ENCODE peak calls at places on chromosomes 7 and 10, in six cellular contexts. T, X, M, O, A and Q are unnamed samples. For H3K4me1, the result is how much of the 10 kb centered on the place peaks cover.

GRCh38 chr10:88952647-88953111 is at the start of gene ACTA2:
- DNase-seq in T (peak), X (peak), M (no peak), O (no peak), A (peak), Q (peak)

GRCh38 chr10:102121739-102122372 is 1.7 kb upstream of the LDB1 start:
- DNase-seq in T (peak), X (no peak), M (no peak), O (no peak), A (peak), Q (no peak)

GRCh38 chr10:106711313-106711906 is 453.1 kb downstream of the SORCS1 start:
- DNase-seq in T (peak), X (no peak), M (peak), O (peak), A (no peak), Q (peak)

GRCh38 chr10:51615764-51616298 is 83.6 kb downstream of the CSTF2T start:
- DNase-seq in T (no peak), X (no peak), M (no peak), O (no peak), A (no peak), Q (no peak)

GRCh38 chr10:73590881-73591577 is at the start of gene USP54:
- DNase-seq in T (no peak), X (no peak), M (peak), O (peak), A (no peak), Q (no peak)

GRCh38 chr10:30028452-30029045 is 30.8 kb downstream of the JCAD start:
- DNase-seq in T (no peak), X (no peak), M (no peak), O (no peak), A (no peak), Q (no peak)

GRCh38 chr7:119415682-119416081 is 857.3 kb upstream of the KCND2 start:
- DNase-seq in T (no peak), X (no peak), M (no peak), O (no peak), A (no peak), Q (no peak)

GRCh38 chr10:47362199-47362598 is 14.0 kb downstream of the RBP3 start:
- DNase-seq in T (no peak), X (no peak), M (no peak), O (no peak), A (no peak), Q (no peak)

GRCh38 chr10:10892290-10892875 is 125.3 kb upstream of the CELF2 start:
- DNase-seq in T (no peak), X (no peak), M (no peak), O (no peak), A (no peak), Q (no peak)

DNA sequence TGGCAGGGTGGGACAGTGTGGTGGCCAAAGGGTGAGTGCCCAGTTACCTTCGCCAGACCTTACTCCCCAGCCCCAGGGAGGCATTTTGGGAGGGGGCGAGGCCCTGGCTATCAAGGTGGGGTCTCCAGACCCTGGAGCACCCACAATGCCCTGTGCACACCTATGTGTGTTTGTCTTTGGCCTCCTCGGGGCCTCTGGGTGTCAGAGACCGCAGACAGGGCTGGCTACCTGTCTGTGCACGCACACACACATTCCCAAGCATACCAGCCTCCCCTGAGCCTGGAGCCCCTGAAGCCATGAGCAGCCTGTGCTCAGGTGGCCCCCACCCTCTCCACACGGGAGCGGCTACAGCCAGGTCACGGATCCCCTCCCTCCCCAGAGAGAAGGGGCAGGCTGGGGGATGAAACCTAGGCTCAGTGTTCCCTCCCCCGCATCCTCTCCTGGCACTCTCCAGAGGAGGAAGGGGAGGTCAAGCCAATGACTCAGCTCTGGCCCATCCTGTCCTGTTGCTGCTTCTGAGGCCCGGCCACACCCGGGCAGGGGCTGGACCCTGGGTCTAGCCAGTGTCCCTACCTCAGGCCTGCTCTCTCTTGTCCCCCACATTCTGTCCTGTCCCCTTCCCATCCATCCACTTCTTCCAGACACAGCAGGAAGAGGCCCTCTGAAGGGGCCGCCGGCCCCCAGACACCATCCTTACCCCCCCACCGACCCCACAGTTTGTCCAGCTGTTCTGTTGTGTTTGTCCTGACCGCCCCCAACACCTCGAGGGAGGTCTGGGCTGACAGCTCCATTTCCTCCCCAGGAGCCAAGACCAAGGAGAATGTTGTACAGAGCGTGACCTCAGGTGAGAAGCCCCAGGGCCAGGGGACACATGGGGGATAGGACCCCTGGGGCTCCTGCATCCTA is 685 bp downstream of the SNCG start:
- DNase-seq in T (no peak), X (no peak), M (no peak), O (peak), A (peak), Q (no peak)
- TF ChIP-seq POLR2A in T (no peak), X (no peak), M (no peak), O (no peak), A (no peak), Q (no peak)

GRCh38 chr7:102028206-102028826 is 210.9 kb downstream of the CUX1 start:
- DNase-seq in T (no peak), X (no peak), M (no peak), O (no peak), A (no peak), Q (no peak)

GRCh38 chr7:102024005-102024768 is 206.8 kb downstream of the CUX1 start:
- DNase-seq in T (no peak), X (no peak), M (no peak), O (peak), A (no peak), Q (no peak)

GRCh38 chr7:102021841-102022618 is 204.6 kb downstream of the CUX1 start:
- DNase-seq in T (no peak), X (no peak), M (no peak), O (no peak), A (no peak), Q (no peak)

GRCh38 chr7:102029616-102030015 is 212.2 kb downstream of the CUX1 start:
- DNase-seq in T (no peak), X (no peak), M (no peak), O (no peak), A (no peak), Q (no peak)

DNA sequence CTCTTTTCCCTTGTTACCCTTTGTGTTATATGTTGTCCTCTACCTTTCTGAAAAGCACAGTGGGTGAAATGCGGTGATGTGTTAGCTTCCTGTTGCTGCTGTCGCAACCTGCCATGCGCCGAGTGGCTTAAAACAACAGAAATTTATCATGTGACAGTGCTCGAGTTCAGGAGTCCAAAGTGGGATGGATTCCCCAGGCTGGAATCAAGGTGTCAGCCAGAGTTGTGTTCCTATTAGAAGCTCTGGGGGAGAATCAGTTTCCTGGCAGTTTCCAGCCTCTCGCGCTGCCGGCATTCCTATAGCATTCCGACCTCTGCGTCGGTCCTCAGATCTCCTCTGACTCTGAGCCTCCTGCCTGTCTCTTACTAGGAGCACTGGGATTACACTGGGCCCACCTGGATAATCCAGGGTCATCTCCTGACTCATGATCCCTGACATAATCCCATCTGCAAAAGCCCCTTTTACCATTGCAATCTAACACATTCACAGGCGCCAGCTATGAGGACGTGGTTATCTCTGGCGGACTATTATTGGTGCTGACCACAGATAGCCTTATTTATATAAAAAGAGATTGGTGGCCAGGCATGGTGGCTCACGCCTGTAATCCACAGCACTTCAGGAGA is 207.5 kb downstream of the CUX1 start:
- DNase-seq in T (peak), X (no peak), M (no peak), O (peak), A (no peak), Q (no peak)
- H3K4me1 ChIP-seq in T (under half), X (under half), M (under half), O (under half), A (under half), Q (under half)

DNA sequence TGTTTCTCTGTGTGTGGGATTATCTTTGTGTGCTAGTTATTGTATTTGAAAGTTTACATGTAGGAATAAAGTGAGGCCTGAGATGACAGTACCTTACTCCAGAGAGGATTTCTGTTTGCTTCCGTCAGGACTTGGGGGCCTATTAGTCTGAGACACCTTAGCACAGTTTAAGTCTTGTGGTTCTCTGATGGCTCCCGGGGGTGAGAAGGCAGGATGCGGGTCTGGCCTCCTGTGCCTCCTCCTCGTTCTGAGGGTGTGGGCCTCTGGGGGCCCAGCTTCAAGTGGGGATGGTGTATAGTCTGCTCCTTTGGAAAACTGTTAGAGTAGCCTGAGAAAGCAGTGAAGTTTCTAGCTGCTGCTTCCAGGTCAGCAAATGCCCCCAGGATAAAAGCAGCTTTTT is 12.4 kb downstream of the MTURN start:
- DNase-seq in T (no peak), X (no peak), M (no peak), O (no peak), A (no peak), Q (no peak)
- TF ChIP-seq EP300 in T (no peak), X (no peak), M (no peak), O (no peak), A (no peak), Q (no peak)

GRCh38 chr10:788796-789748 is 99.6 kb upstream of the DIP2C start:
- DNase-seq in T (peak), X (peak), M (no peak), O (peak), A (peak), Q (peak)
- TF ChIP-seq POLR2A in T (no peak), X (no peak), M (no peak), O (peak), A (no peak), Q (no peak)

GRCh38 chr10:119336599-119336998 is 129.2 kb downstream of the GRK5 start:
- DNase-seq in T (no peak), X (no peak), M (no peak), O (no peak), A (no peak), Q (no peak)
- H3K4me1 ChIP-seq in T (under half), X (half or more), M (under half), O (under half), A (under half), Q (under half)

GRCh38 chr10:235921-236320 is 100.7 kb downstream of the ZMYND11 start:
- DNase-seq in T (no peak), X (no peak), M (no peak), O (no peak), A (no peak), Q (no peak)

GRCh38 chr10:232061-232460 is 96.8 kb downstream of the ZMYND11 start:
- DNase-seq in T (no peak), X (no peak), M (no peak), O (no peak), A (no peak), Q (no peak)

GRCh38 chr10:234708-235406 is 99.6 kb downstream of the ZMYND11 start:
- DNase-seq in T (no peak), X (no peak), M (no peak), O (no peak), A (no peak), Q (no peak)

GRCh38 chr10:230758-231157 is 95.5 kb downstream of the ZMYND11 start:
- DNase-seq in T (no peak), X (no peak), M (no peak), O (peak), A (no peak), Q (no peak)

DNA sequence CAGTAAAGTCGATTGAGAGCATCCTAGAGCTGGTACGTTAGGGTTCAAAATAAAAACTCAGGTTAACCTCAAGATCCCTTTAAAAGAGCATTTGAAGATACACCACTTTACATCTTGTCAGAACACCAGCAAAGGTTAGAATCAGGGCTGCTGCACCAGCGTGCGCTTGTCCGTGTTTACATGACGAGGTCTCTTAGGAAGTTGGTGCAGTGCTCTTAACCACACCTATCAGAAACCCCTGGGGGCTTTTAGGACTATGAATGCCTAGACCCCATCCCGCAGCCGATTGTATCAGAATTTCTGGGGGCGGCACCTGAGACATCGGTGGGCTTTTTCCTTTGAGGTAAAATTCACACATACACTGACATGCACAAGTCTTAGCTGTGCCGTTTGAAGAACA is 97.6 kb downstream of the ZMYND11 start:
- DNase-seq in T (no peak), X (no peak), M (no peak), O (no peak), A (no peak), Q (no peak)
- TF ChIP-seq EP300 in T (no peak), X (no peak), M (no peak), O (no peak), A (no peak), Q (no peak)

GRCh38 chr7:107920048-107920772 is 29.2 kb downstream of the DLD start:
- DNase-seq in T (no peak), X (no peak), M (no peak), O (no peak), A (no peak), Q (no peak)
- TF ChIP-seq POLR2A in T (no peak), X (no peak), M (no peak), O (no peak), A (no peak), Q (no peak)